ENCODE peak calls at places on chromosomes 11 and 22, in four cellular contexts. P is IMR-90; E is activated naive CD8-positive, alpha-beta T cell treated with anti-CD3 and anti-CD28 coated beads for 36 hours; W is activated T-cell treated with anti-CD3 and anti-CD28 coated beads for 24 hours. M is an unnamed sample.

GRCh38 chr11:73176145-73176891 is 34.2 kb upstream of the FCHSD2 start:
- DNase-seq in E (no peak), P (no peak), W (no peak), M (no peak)

GRCh38 chr11:29616611-29617010 is 400.2 kb downstream of the KCNA4 start:
- DNase-seq in P (no peak), E (no peak), W (no peak), M (no peak)

GRCh38 chr22:20531404-20532181 is 24.2 kb downstream of the MED15 start:
- DNase-seq in W (no peak), E (no peak), P (peak), M (no peak)

GRCh38 chr22:26922804-26923203 is 265.4 kb downstream of the MIAT start:
- DNase-seq in P (no peak), W (no peak), E (no peak), M (no peak)

GRCh38 chr22:48644997-48645396 is 1182.7 kb downstream of the BRD1 start:
- DNase-seq in W (no peak), P (no peak), E (no peak), M (no peak)

GRCh38 chr22:50274311-50274710 is 4.1 kb upstream of the MAPK11 start:
- DNase-seq in P (peak), E (peak), W (peak), M (no peak)

GRCh38 chr22:21082248-21082647 is 36.5 kb downstream of the LRRC74B start:
- DNase-seq in P (peak), E (no peak), W (no peak), M (no peak)

GRCh38 chr11:79209540-79210266 is 231.1 kb downstream of the TENM4 start:
- DNase-seq in E (no peak), P (peak), W (no peak), M (no peak)

GRCh38 chr22:38713921-38714320 is 8.2 kb downstream of the GTPBP1 start:
- DNase-seq in E (no peak), P (no peak), W (no peak), M (no peak)

GRCh38 chr22:30033137-30033536 is 47.1 kb upstream of the HORMAD2 start:
- DNase-seq in P (no peak), W (no peak), E (no peak), M (no peak)

GRCh38 chr22:17396531-17396930 is 27.3 kb downstream of the CECR2 start:
- DNase-seq in E (no peak), P (no peak), W (no peak), M (no peak)

GRCh38 chr11:123357990-123358827 is 71.9 kb upstream of the GRAMD1B start:
- DNase-seq in E (peak), P (peak), W (no peak), M (no peak)

GRCh38 chr11:16418698-16419097 is 62.4 kb upstream of the SOX6 start:
- DNase-seq in P (peak), E (no peak), W (no peak), M (no peak)

GRCh38 chr11:78740175-78741161 is 165.8 kb upstream of the NARS2 start:
- DNase-seq in W (no peak), P (no peak), E (no peak), M (no peak)

GRCh38 chr22:21044931-21045584 is 688 bp upstream of the LRRC74B start:
- DNase-seq in E (no peak), W (no peak), P (peak), M (no peak)

GRCh38 chr11:19979519-19979845 is 180.8 kb downstream of the DBX1 start:
- DNase-seq in P (no peak), E (no peak), W (no peak), M (no peak)